ENCODE peak calls at places on chromosomes 5 and 9, in five cellular contexts. One of them, this sample, is unnamed.

GRCh38 chr9:112541690-112542089 is 55.1 kb downstream of the KIAA1958 start:
- DNase-seq in NT2/D1: no peak
- DNase-seq in HepG2: no peak
- DNase-seq in H1: no peak
- DNase-seq in GM12878: no peak
- DNase-seq in this sample: no peak

GRCh38 chr9:121731919-121732318 is 80.5 kb downstream of the DAB2IP start:
- DNase-seq in NT2/D1: no peak
- DNase-seq in HepG2: no peak
- DNase-seq in H1: no peak
- DNase-seq in GM12878: no peak
- DNase-seq in this sample: no peak

GRCh38 chr5:55173696-55174101 is 722 bp upstream of the CDC20B start:
- DNase-seq in NT2/D1: no peak
- DNase-seq in HepG2: no peak
- DNase-seq in H1: no peak
- DNase-seq in GM12878: no peak
- DNase-seq in this sample: no peak

GRCh38 chr5:139523635-139524445 is 37.3 kb upstream of the UBE2D2 start:
- DNase-seq in NT2/D1: peak; percentile 92
- DNase-seq in HepG2: no peak
- DNase-seq in H1: peak; percentile 93
- DNase-seq in GM12878: no peak
- DNase-seq in this sample: no peak

GRCh38 chr9:83544002-83544698 is 5.9 kb upstream of the FRMD3 start:
- DNase-seq in NT2/D1: no peak
- DNase-seq in HepG2: peak; percentile 75
- DNase-seq in H1: no peak
- DNase-seq in GM12878: peak; percentile 8
- DNase-seq in this sample: peak; percentile 57

GRCh38 chr5:171850354-171850947 is 64.8 kb downstream of the SMIM23 start:
- DNase-seq in NT2/D1: peak; percentile 43
- DNase-seq in HepG2: peak; percentile 13
- DNase-seq in H1: no peak
- DNase-seq in GM12878: no peak
- DNase-seq in this sample: peak; percentile 52

GRCh38 chr5:5025098-5025773 is 114.9 kb upstream of the ADAMTS16 start:
- DNase-seq in NT2/D1: no peak
- DNase-seq in HepG2: no peak
- DNase-seq in H1: no peak
- DNase-seq in GM12878: no peak
- DNase-seq in this sample: no peak

GRCh38 chr5:133108481-133108921 is 56.7 kb downstream of the HSPA4 start:
- DNase-seq in NT2/D1: no peak
- DNase-seq in HepG2: no peak
- DNase-seq in H1: no peak
- DNase-seq in GM12878: no peak
- DNase-seq in this sample: no peak

GRCh38 chr5:107916731-107917725 is 246.3 kb upstream of the EFNA5 start:
- DNase-seq in NT2/D1: no peak
- DNase-seq in HepG2: no peak
- DNase-seq in H1: no peak
- DNase-seq in GM12878: no peak
- DNase-seq in this sample: no peak

GRCh38 chr9:92426501-92426900 is 2.2 kb upstream of the OMD start:
- DNase-seq in NT2/D1: no peak
- DNase-seq in HepG2: no peak
- DNase-seq in H1: no peak
- DNase-seq in GM12878: no peak
- DNase-seq in this sample: no peak

GRCh38 chr5:98474802-98475201 is 298.7 kb upstream of the RGMB start:
- DNase-seq in NT2/D1: no peak
- DNase-seq in HepG2: no peak
- DNase-seq in H1: no peak
- DNase-seq in GM12878: no peak
- DNase-seq in this sample: no peak

GRCh38 chr9:124297553-124297905 is 39.8 kb downstream of the NEK6 start:
- DNase-seq in NT2/D1: peak; percentile 91
- DNase-seq in HepG2: peak; percentile 60
- DNase-seq in H1: peak; percentile 62
- DNase-seq in GM12878: no peak
- DNase-seq in this sample: no peak

GRCh38 chr5:53358794-53359193 is 121.6 kb upstream of the FST start:
- DNase-seq in NT2/D1: no peak
- DNase-seq in HepG2: peak; percentile 38
- DNase-seq in H1: no peak
- DNase-seq in GM12878: no peak
- DNase-seq in this sample: no peak

GRCh38 chr5:1468629-1469527 is 23.6 kb upstream of the SLC6A3 start:
- DNase-seq in NT2/D1: no peak
- DNase-seq in HepG2: no peak
- DNase-seq in H1: no peak
- DNase-seq in GM12878: no peak
- DNase-seq in this sample: no peak

GRCh38 chr5:175689147-175689991 is 31.5 kb downstream of the HRH2 start:
- DNase-seq in NT2/D1: no peak
- DNase-seq in HepG2: no peak
- DNase-seq in H1: no peak
- DNase-seq in GM12878: no peak
- DNase-seq in this sample: no peak

GRCh38 chr5:79318935-79319614 is 83.1 kb downstream of the JMY start:
- DNase-seq in NT2/D1: no peak
- DNase-seq in HepG2: no peak
- DNase-seq in H1: no peak
- DNase-seq in GM12878: no peak
- DNase-seq in this sample: no peak

GRCh38 chr5:53019320-53019719 is 30.2 kb downstream of the ITGA2 start:
- DNase-seq in NT2/D1: no peak
- DNase-seq in HepG2: peak; percentile 86
- DNase-seq in H1: no peak
- DNase-seq in GM12878: no peak
- DNase-seq in this sample: no peak

GRCh38 chr9:12784461-12785250 is 9.8 kb downstream of the LURAP1L start:
- DNase-seq in NT2/D1: no peak
- DNase-seq in HepG2: peak; percentile 96
- DNase-seq in H1: no peak
- DNase-seq in GM12878: no peak
- DNase-seq in this sample: peak; percentile 6

GRCh38 chr9:75667155-75667554 is 223.3 kb upstream of the PCSK5 start:
- DNase-seq in NT2/D1: no peak
- DNase-seq in HepG2: no peak
- DNase-seq in H1: no peak
- DNase-seq in GM12878: no peak
- DNase-seq in this sample: no peak

GRCh38 chr5:68730220-68731010 is 363.4 kb upstream of the SLC30A5 start:
- DNase-seq in NT2/D1: no peak
- DNase-seq in HepG2: no peak
- DNase-seq in H1: no peak
- DNase-seq in GM12878: no peak
- DNase-seq in this sample: peak; percentile 67

GRCh38 chr9:223167-223566 is 8.5 kb downstream of the DOCK8 start:
- DNase-seq in NT2/D1: no peak
- DNase-seq in HepG2: no peak
- DNase-seq in H1: no peak
- DNase-seq in GM12878: no peak
- DNase-seq in this sample: no peak

GRCh38 chr9:34127035-34127948 is 794 bp upstream of the DCAF12 start:
- DNase-seq in NT2/D1: no peak
- DNase-seq in HepG2: no peak
- DNase-seq in H1: no peak
- DNase-seq in GM12878: no peak
- DNase-seq in this sample: no peak

GRCh38 chr9:16721972-16722371 is 148.5 kb downstream of the BNC2 start:
- DNase-seq in NT2/D1: no peak
- DNase-seq in HepG2: no peak
- DNase-seq in H1: no peak
- DNase-seq in GM12878: no peak
- DNase-seq in this sample: no peak

GRCh38 chr5:95668216-95668615 is 14.6 kb downstream of the SPATA9 start:
- DNase-seq in NT2/D1: no peak
- DNase-seq in HepG2: no peak
- DNase-seq in H1: no peak
- DNase-seq in GM12878: no peak
- DNase-seq in this sample: no peak

GRCh38 chr9:89926167-89926566 is 321.4 kb downstream of the GADD45G start:
- DNase-seq in NT2/D1: no peak
- DNase-seq in HepG2: no peak
- DNase-seq in H1: no peak
- DNase-seq in GM12878: no peak
- DNase-seq in this sample: no peak

GRCh38 chr9:89923174-89923573 is 318.4 kb downstream of the GADD45G start:
- DNase-seq in NT2/D1: no peak
- DNase-seq in HepG2: no peak
- DNase-seq in H1: no peak
- DNase-seq in GM12878: no peak
- DNase-seq in this sample: no peak

GRCh38 chr9:89922099-89922498 is 317.3 kb downstream of the GADD45G start:
- DNase-seq in NT2/D1: no peak
- DNase-seq in HepG2: no peak
- DNase-seq in H1: no peak
- DNase-seq in GM12878: no peak
- DNase-seq in this sample: no peak

GRCh38 chr9:89924611-89925010 is 319.8 kb downstream of the GADD45G start:
- DNase-seq in NT2/D1: no peak
- DNase-seq in HepG2: no peak
- DNase-seq in H1: no peak
- DNase-seq in GM12878: no peak
- DNase-seq in this sample: no peak

DNA sequence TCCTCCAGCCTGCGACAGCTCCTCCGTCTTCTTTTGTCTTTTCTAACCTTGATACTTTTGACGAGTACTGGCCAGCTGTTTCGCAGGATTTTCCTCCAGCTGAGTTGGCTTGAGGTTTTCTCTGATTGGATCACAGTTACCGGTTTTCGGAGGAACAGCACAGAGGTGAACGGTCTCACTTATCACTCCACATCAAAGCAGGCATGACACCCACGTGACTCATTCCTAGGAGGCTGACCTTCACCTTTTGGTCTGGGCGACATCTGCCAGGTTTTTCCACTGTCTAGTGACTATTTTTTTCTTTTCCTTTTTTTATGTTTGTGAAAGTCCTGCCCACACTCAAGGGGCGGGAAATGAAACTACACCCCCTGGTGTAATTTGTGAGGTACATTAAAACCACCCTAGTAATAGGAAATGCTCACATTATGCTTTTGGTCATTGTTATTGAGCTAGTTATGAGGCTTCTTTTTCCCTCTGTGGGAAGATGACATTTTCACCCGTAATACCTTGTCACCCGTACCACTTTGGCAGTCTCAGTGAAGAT is 319.2 kb downstream of the GADD45G start:
- DNase-seq in NT2/D1: no peak
- DNase-seq in HepG2: peak; percentile 72
- DNase-seq in H1: no peak
- DNase-seq in GM12878: no peak
- DNase-seq in this sample: no peak
- TF ChIP-seq SUZ12 in NT2/D1: no peak
- TF ChIP-seq SUZ12 in HepG2: no peak
- TF ChIP-seq SUZ12 in H1: no peak
- TF ChIP-seq SUZ12 in GM12878: no peak
- TF ChIP-seq SUZ12 in this sample: no peak

DNA sequence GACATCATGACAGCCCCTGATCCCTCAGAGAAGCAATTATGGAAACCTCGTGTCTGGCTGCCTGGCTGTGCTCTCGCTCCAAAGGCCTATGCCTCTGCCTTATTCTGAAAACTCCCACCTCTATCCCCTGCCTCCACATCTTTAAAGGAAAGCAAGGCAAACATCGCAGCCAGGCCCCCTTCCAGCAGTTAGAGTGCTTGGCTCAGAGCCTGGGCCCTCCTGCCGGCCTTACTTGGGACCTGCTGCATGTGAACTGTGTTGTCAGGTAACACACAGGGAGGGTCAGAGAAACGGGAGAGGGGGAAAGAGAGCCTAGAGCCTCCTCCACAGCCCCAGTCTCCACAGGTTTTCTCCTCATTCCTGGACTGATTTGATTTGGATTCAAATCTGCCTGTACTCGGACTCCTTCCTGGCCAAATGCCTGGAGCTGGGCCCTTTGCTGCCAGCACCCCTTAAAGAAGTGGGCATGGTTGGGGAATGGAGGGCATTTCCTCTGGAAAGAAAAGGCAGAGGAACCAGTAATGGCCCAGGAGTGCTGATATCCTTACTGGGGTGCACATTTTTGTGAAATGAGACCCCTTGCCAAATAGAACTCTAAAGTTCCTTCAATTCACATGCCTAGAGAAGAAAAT is 3.7 kb downstream of the DCANP1 start:
- DNase-seq in NT2/D1: no peak
- DNase-seq in HepG2: no peak
- DNase-seq in H1: no peak
- DNase-seq in GM12878: no peak
- DNase-seq in this sample: no peak
- TF ChIP-seq SUZ12 in NT2/D1: no peak
- TF ChIP-seq SUZ12 in HepG2: no peak
- TF ChIP-seq SUZ12 in H1: no peak
- TF ChIP-seq SUZ12 in GM12878: no peak
- TF ChIP-seq SUZ12 in this sample: no peak

GRCh38 chr5:136020001-136020382 is 8.8 kb upstream of the TGFBI start:
- DNase-seq in NT2/D1: no peak
- DNase-seq in HepG2: no peak
- DNase-seq in H1: no peak
- DNase-seq in GM12878: no peak
- DNase-seq in this sample: no peak
- TF ChIP-seq SUZ12 in NT2/D1: no peak
- TF ChIP-seq SUZ12 in HepG2: no peak
- TF ChIP-seq SUZ12 in H1: no peak
- TF ChIP-seq SUZ12 in GM12878: no peak
- TF ChIP-seq SUZ12 in this sample: no peak

DNA sequence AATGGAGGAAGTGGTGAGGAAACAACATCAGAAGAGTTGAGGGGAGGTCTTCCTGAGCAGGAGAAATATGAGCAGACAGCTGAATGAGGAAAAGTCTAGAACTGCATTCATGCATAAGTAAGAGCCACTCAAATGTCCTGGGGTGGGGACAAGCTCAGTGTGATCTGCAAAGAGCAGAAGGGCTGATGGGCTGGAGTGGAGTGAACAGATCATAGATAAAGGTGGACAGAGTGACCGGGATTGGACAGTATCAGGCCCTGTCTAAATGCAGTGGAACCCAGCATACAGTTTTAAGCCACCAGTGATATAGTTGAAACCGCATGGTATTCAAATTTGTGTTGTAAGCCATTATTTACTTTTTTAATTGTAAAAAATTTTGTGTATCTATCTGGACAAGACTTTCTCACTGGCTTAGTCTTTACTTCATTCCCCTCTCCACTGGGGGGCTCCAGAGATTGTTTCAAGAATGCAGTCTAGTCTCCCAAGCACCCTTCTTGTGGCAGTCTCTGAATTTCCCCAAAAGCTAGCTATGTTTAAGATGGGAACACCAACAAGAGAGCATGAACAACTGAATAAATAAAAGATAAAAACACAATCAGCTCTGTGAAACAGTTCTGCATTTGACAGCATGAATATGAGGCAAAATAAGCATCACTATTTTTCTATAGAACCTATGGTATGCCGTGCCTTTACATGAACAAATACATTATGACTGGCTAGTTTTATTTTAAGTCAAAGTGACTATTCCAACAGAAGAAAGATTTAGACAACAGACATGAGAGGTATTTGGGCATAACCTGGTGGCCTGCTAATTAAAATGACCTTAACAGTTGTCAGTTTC is 10.7 kb upstream of the STK32A start:
- DNase-seq in NT2/D1: peak; percentile 15
- DNase-seq in HepG2: peak; percentile 8
- DNase-seq in H1: no peak
- DNase-seq in GM12878: no peak
- DNase-seq in this sample: peak; percentile 26
- TF ChIP-seq SUZ12 in NT2/D1: no peak
- TF ChIP-seq SUZ12 in HepG2: no peak
- TF ChIP-seq SUZ12 in H1: no peak
- TF ChIP-seq SUZ12 in GM12878: no peak
- TF ChIP-seq SUZ12 in this sample: no peak

This sample was measured in HEK293T.